ENCODE peak calls at places on chromosomes 12 and 14, in seven cellular contexts. One of them, this sample, is unnamed.
A peak's percentile ranks its signal among the peaks of the same experiment; 100 is the strongest.

GRCh38 chr12:131808744-131809371 is 19.3 kb upstream of the MMP17 start:
- DNase-seq in IMR-90: no peak
- DNase-seq in mesendoderm: no peak
- DNase-seq in H9: no peak
- DNase-seq in H1: no peak
- DNase-seq in mesenchymal stem cell: no peak
- DNase-seq in neuronal stem cell: no peak
- DNase-seq in this sample: no peak

GRCh38 chr12:71938728-71939385 is at the start of gene TPH2:
- DNase-seq in IMR-90: peak; percentile 68
- DNase-seq in H1: peak; percentile 96
- DNase-seq in H9: peak; percentile 95
- DNase-seq in mesendoderm: peak; percentile 91
- DNase-seq in neuronal stem cell: peak; percentile 86
- DNase-seq in mesenchymal stem cell: peak; percentile 75
- DNase-seq in this sample: peak; percentile 73

GRCh38 chr14:96040836-96041371 is 1.7 kb downstream of the C14orf132 start:
- DNase-seq in H1: no peak
- DNase-seq in IMR-90: peak; percentile 66
- DNase-seq in mesenchymal stem cell: peak; percentile 79
- DNase-seq in mesendoderm: peak; percentile 68
- DNase-seq in H9: no peak
- DNase-seq in neuronal stem cell: no peak
- DNase-seq in this sample: no peak

GRCh38 chr12:62260733-62261683 is 804 bp downstream of the USP15 start:
- DNase-seq in H1: no peak
- DNase-seq in neuronal stem cell: peak; percentile 14
- DNase-seq in H9: no peak
- DNase-seq in mesendoderm: peak; percentile 49
- DNase-seq in mesenchymal stem cell: peak; percentile 65
- DNase-seq in IMR-90: peak; percentile 41
- DNase-seq in this sample: peak; percentile 28

GRCh38 chr12:98635657-98636323 is 8.8 kb downstream of the IKBIP start:
- DNase-seq in H1: no peak
- DNase-seq in H9: no peak
- DNase-seq in IMR-90: peak; percentile 77
- DNase-seq in mesenchymal stem cell: peak; percentile 59
- DNase-seq in neuronal stem cell: no peak
- DNase-seq in mesendoderm: peak; percentile 12
- DNase-seq in this sample: peak; percentile 6

GRCh38 chr12:76264617-76265016 is 83.6 kb downstream of the BBS10 start:
- DNase-seq in mesenchymal stem cell: peak; percentile 59
- DNase-seq in mesendoderm: no peak
- DNase-seq in neuronal stem cell: no peak
- DNase-seq in H1: no peak
- DNase-seq in H9: no peak
- DNase-seq in IMR-90: peak; percentile 44
- DNase-seq in this sample: no peak

GRCh38 chr12:113249546-113249945 is 28.3 kb downstream of the TPCN1 start:
- DNase-seq in mesendoderm: no peak
- DNase-seq in mesenchymal stem cell: no peak
- DNase-seq in neuronal stem cell: no peak
- DNase-seq in H1: no peak
- DNase-seq in H9: no peak
- DNase-seq in IMR-90: no peak
- DNase-seq in this sample: no peak

GRCh38 chr12:81077686-81078441 is at the start of gene ACSS3:
- DNase-seq in H9: peak; percentile 94
- DNase-seq in neuronal stem cell: peak; percentile 80
- DNase-seq in H1: peak; percentile 88
- DNase-seq in IMR-90: no peak
- DNase-seq in mesendoderm: peak; percentile 98
- DNase-seq in mesenchymal stem cell: peak; percentile 40
- DNase-seq in this sample: no peak

GRCh38 chr12:58811346-58811745 is 109.0 kb downstream of the LRIG3 start:
- DNase-seq in IMR-90: no peak
- DNase-seq in neuronal stem cell: no peak
- DNase-seq in mesendoderm: no peak
- DNase-seq in H9: no peak
- DNase-seq in mesenchymal stem cell: no peak
- DNase-seq in H1: no peak
- DNase-seq in this sample: no peak

GRCh38 chr14:96281486-96281885 is 25.5 kb downstream of the BDKRB1 start:
- DNase-seq in H1: no peak
- DNase-seq in H9: no peak
- DNase-seq in mesendoderm: no peak
- DNase-seq in mesenchymal stem cell: no peak
- DNase-seq in IMR-90: peak; percentile 17
- DNase-seq in neuronal stem cell: no peak
- DNase-seq in this sample: no peak

GRCh38 chr14:72751276-72752033 is 142.4 kb downstream of the DPF3 start:
- DNase-seq in IMR-90: peak; percentile 32
- DNase-seq in neuronal stem cell: no peak
- DNase-seq in H1: no peak
- DNase-seq in mesendoderm: no peak
- DNase-seq in H9: no peak
- DNase-seq in mesenchymal stem cell: no peak
- DNase-seq in this sample: no peak

GRCh38 chr12:6914246-6914947 is at the start of gene ENO2:
- DNase-seq in mesendoderm: peak; percentile 48
- DNase-seq in H1: peak; percentile 72
- DNase-seq in neuronal stem cell: peak; percentile 56
- DNase-seq in IMR-90: peak; percentile 63
- DNase-seq in H9: peak; percentile 71
- DNase-seq in mesenchymal stem cell: peak; percentile 73
- DNase-seq in this sample: no peak

GRCh38 chr12:24960222-24960855 is 11.4 kb upstream of the BCAT1 start:
- DNase-seq in mesendoderm: peak; percentile 84
- DNase-seq in neuronal stem cell: no peak
- DNase-seq in mesenchymal stem cell: peak; percentile 69
- DNase-seq in IMR-90: peak; percentile 72
- DNase-seq in H1: peak; percentile 66
- DNase-seq in H9: peak; percentile 84
- DNase-seq in this sample: peak; percentile 68

GRCh38 chr14:75092698-75093097 is 23.3 kb downstream of the ZC2HC1C start:
- DNase-seq in IMR-90: no peak
- DNase-seq in mesendoderm: peak; percentile 37
- DNase-seq in mesenchymal stem cell: no peak
- DNase-seq in H9: no peak
- DNase-seq in neuronal stem cell: no peak
- DNase-seq in H1: no peak
- DNase-seq in this sample: no peak

GRCh38 chr12:129871991-129872969 is 31.5 kb downstream of the TMEM132D start:
- DNase-seq in neuronal stem cell: peak; percentile 82
- DNase-seq in IMR-90: no peak
- DNase-seq in mesendoderm: peak; percentile 98
- DNase-seq in H1: peak; percentile 75
- DNase-seq in mesenchymal stem cell: no peak
- DNase-seq in H9: peak; percentile 81
- DNase-seq in this sample: no peak

GRCh38 chr12:80977356-80977755 is 39.6 kb upstream of the LIN7A start:
- DNase-seq in mesenchymal stem cell: no peak
- DNase-seq in neuronal stem cell: no peak
- DNase-seq in mesendoderm: no peak
- DNase-seq in H9: no peak
- DNase-seq in IMR-90: no peak
- DNase-seq in H1: no peak
- DNase-seq in this sample: no peak

GRCh38 chr12:15550778-15551177 is 228.5 kb downstream of the PTPRO start:
- DNase-seq in mesendoderm: no peak
- DNase-seq in IMR-90: no peak
- DNase-seq in H1: no peak
- DNase-seq in mesenchymal stem cell: no peak
- DNase-seq in neuronal stem cell: no peak
- DNase-seq in H9: no peak
- DNase-seq in this sample: no peak

GRCh38 chr12:70251226-70251625 is 8.0 kb downstream of the CNOT2 start:
- DNase-seq in H9: no peak
- DNase-seq in mesendoderm: peak; percentile 79
- DNase-seq in neuronal stem cell: no peak
- DNase-seq in H1: no peak
- DNase-seq in IMR-90: no peak
- DNase-seq in mesenchymal stem cell: no peak
- DNase-seq in this sample: no peak

GRCh38 chr12:70254225-70254624 is 11.0 kb downstream of the CNOT2 start:
- DNase-seq in IMR-90: no peak
- DNase-seq in H1: no peak
- DNase-seq in H9: no peak
- DNase-seq in mesenchymal stem cell: no peak
- DNase-seq in mesendoderm: no peak
- DNase-seq in neuronal stem cell: no peak
- DNase-seq in this sample: no peak

GRCh38 chr12:70255311-70255710 is 12.1 kb downstream of the CNOT2 start:
- DNase-seq in H1: no peak
- DNase-seq in neuronal stem cell: no peak
- DNase-seq in mesendoderm: no peak
- DNase-seq in IMR-90: peak; percentile 54
- DNase-seq in H9: no peak
- DNase-seq in mesenchymal stem cell: peak; percentile 38
- DNase-seq in this sample: no peak

GRCh38 chr12:70254846-70255245 is 11.6 kb downstream of the CNOT2 start:
- DNase-seq in mesendoderm: no peak
- DNase-seq in H9: no peak
- DNase-seq in mesenchymal stem cell: no peak
- DNase-seq in IMR-90: no peak
- DNase-seq in neuronal stem cell: no peak
- DNase-seq in H1: no peak
- DNase-seq in this sample: no peak

GRCh38 chr12:70252832-70253231 is 9.6 kb downstream of the CNOT2 start:
- DNase-seq in IMR-90: peak; percentile 59
- DNase-seq in mesenchymal stem cell: peak; percentile 67
- DNase-seq in neuronal stem cell: no peak
- DNase-seq in mesendoderm: no peak
- DNase-seq in H1: no peak
- DNase-seq in H9: no peak
- DNase-seq in this sample: no peak
- H3K18ac ChIP-seq in IMR-90: no peak overlapping the region
- H3K18ac ChIP-seq in mesenchymal stem cell: no peak overlapping the region
- H3K18ac ChIP-seq in neuronal stem cell: no peak overlapping the region
- H3K18ac ChIP-seq in mesendoderm: no peak overlapping the region
- H3K18ac ChIP-seq in H1: no peak overlapping the region
- H3K18ac ChIP-seq in H9: no peak overlapping the region
- H3K18ac ChIP-seq in this sample: no peak overlapping the region

DNA sequence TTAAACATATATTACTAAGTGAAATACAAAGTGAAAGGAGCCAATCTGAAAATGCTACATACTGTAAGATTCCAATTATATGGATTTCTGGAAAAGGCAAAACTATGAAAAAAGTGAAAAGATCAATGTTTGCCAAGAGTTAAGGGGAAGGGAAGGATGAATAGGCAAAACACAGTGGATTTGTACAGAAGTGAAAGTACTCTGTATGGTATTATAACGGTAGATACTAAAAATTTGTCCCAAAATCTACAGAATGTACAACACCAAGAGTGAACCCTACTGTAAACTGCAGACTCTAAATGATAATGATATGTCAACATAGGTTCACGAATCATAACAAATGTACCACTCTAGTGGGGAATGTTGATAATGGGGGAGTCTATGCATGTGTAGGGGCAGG is 17.8 kb downstream of the EEA1 start:
- DNase-seq in mesendoderm: no peak
- DNase-seq in neuronal stem cell: no peak
- DNase-seq in mesenchymal stem cell: no peak
- DNase-seq in IMR-90: no peak
- DNase-seq in H9: no peak
- DNase-seq in H1: no peak
- DNase-seq in this sample: no peak
- H3K4ac ChIP-seq in mesendoderm: no peak overlapping the region
- H3K4ac ChIP-seq in neuronal stem cell: no peak overlapping the region
- H3K4ac ChIP-seq in mesenchymal stem cell: no peak overlapping the region
- H3K4ac ChIP-seq in IMR-90: no peak overlapping the region
- H3K4ac ChIP-seq in H9: no peak overlapping the region
- H3K4ac ChIP-seq in H1: no peak overlapping the region
- H3K4ac ChIP-seq in this sample: no peak overlapping the region

GRCh38 chr12:120215766-120216735 is 15.1 kb upstream of the RPLP0 start:
- DNase-seq in neuronal stem cell: no peak
- DNase-seq in H1: no peak
- DNase-seq in H9: no peak
- DNase-seq in IMR-90: no peak
- DNase-seq in mesendoderm: no peak
- DNase-seq in mesenchymal stem cell: no peak
- DNase-seq in this sample: no peak

GRCh38 chr12:120213758-120214157 is 12.8 kb upstream of the RPLP0 start:
- DNase-seq in H1: no peak
- DNase-seq in mesendoderm: no peak
- DNase-seq in neuronal stem cell: no peak
- DNase-seq in H9: no peak
- DNase-seq in IMR-90: no peak
- DNase-seq in mesenchymal stem cell: no peak
- DNase-seq in this sample: no peak

GRCh38 chr12:120215357-120215735 is 14.4 kb upstream of the RPLP0 start:
- DNase-seq in IMR-90: no peak
- DNase-seq in H9: no peak
- DNase-seq in H1: no peak
- DNase-seq in mesenchymal stem cell: no peak
- DNase-seq in mesendoderm: no peak
- DNase-seq in neuronal stem cell: no peak
- DNase-seq in this sample: no peak

GRCh38 chr12:120216742-120217595 is 16.1 kb upstream of the RPLP0 start:
- DNase-seq in H9: no peak
- DNase-seq in neuronal stem cell: no peak
- DNase-seq in H1: no peak
- DNase-seq in mesenchymal stem cell: no peak
- DNase-seq in mesendoderm: peak; percentile 33
- DNase-seq in IMR-90: no peak
- DNase-seq in this sample: no peak

DNA sequence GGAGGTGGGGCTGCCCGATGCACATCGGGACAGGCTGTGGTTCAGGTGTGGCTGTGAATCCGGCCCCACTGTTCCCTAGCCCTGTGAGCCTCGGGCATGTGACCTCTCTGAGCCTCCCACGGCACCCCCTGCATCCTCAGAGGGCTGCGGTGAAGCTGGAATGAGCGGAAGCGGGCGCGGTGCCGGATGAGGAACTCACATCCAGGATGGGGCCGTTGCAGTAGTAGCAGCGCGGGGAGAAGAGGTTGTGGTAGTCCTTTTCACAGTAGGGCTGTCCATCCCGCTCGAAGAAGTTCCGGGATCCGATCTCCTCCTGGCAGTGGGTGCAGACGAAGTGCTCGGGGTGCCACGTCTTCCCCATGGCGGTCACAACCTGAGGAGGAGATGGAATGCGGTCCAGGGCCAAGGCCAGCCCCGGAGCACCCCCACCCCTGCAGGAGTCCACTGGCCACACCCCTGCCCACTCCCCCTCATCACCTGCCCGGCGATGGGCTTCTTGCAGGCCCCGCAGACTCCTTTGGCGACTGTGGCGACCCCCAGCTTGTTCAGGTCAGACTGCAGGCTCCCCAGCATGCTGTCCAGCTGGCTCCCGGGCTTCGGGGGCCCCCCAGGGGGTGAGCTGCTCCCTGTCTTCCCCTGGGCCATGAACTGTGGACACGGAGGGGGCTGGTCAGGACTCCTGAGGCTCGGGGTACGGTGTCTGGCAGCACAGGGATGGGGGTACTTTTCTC is 13.9 kb upstream of the RPLP0 start:
- DNase-seq in neuronal stem cell: no peak
- DNase-seq in IMR-90: no peak
- DNase-seq in mesendoderm: no peak
- DNase-seq in mesenchymal stem cell: no peak
- DNase-seq in H9: no peak
- DNase-seq in H1: no peak
- DNase-seq in this sample: no peak
- H3K18ac ChIP-seq in neuronal stem cell: no peak overlapping the region
- H3K18ac ChIP-seq in IMR-90: no peak overlapping the region
- H3K18ac ChIP-seq in mesendoderm: no peak overlapping the region
- H3K18ac ChIP-seq in mesenchymal stem cell: no peak overlapping the region
- H3K18ac ChIP-seq in H9: no peak overlapping the region
- H3K18ac ChIP-seq in H1: no peak overlapping the region
- H3K18ac ChIP-seq in this sample: no peak overlapping the region

GRCh38 chr14:68440776-68441175 is 352.1 kb downstream of the ZFP36L1 start:
- DNase-seq in mesendoderm: no peak
- DNase-seq in neuronal stem cell: no peak
- DNase-seq in H9: no peak
- DNase-seq in mesenchymal stem cell: no peak
- DNase-seq in IMR-90: peak; percentile 56
- DNase-seq in H1: no peak
- DNase-seq in this sample: no peak
- H3K4ac ChIP-seq in mesendoderm: no peak overlapping the region
- H3K4ac ChIP-seq in neuronal stem cell: no peak overlapping the region
- H3K4ac ChIP-seq in H9: no peak overlapping the region
- H3K4ac ChIP-seq in mesenchymal stem cell: no peak overlapping the region
- H3K4ac ChIP-seq in IMR-90: no peak overlapping the region
- H3K4ac ChIP-seq in H1: no peak overlapping the region
- H3K4ac ChIP-seq in this sample: no peak overlapping the region

This sample was measured in trophoblast cell.